ENCODE peak calls at places on chromosomes 5 and 9, in seven cellular contexts. H, D, V, O, M, G and I are unnamed samples.

GRCh38 chr5:168697034-168697720 is 118.0 kb upstream of the PANK3 start:
- DNase-seq in H (no peak), D (no peak), V (no peak), O (no peak), M (no peak), G (no peak), I (no peak)

GRCh38 chr5:94802450-94802849 is 184.0 kb downstream of the SLF1 start:
- DNase-seq in H (no peak), D (no peak), V (no peak), O (no peak), M (peak), G (no peak), I (no peak)

GRCh38 chr5:9423611-9424010 is 122.3 kb downstream of the SEMA5A start:
- DNase-seq in H (no peak), D (no peak), V (no peak), O (no peak), M (no peak), G (no peak), I (no peak)

GRCh38 chr9:125772740-125773139 is 25.6 kb downstream of the PBX3 start:
- DNase-seq in H (no peak), D (no peak), V (no peak), O (no peak), M (no peak), G (no peak), I (no peak)

GRCh38 chr9:98214811-98215210 is 22.4 kb upstream of the CORO2A start:
- DNase-seq in H (no peak), D (peak), V (no peak), O (no peak), M (no peak), G (no peak), I (no peak)

GRCh38 chr5:16064135-16064893 is 115.3 kb downstream of the MARCHF11 start:
- DNase-seq in H (no peak), D (no peak), V (no peak), O (no peak), M (no peak), G (no peak), I (no peak)

GRCh38 chr9:33130501-33130900 is 36.6 kb downstream of the B4GALT1 start:
- DNase-seq in H (no peak), D (no peak), V (no peak), O (no peak), M (peak), G (no peak), I (no peak)

GRCh38 chr9:91223000-91223399 is 138.7 kb downstream of the AUH start:
- DNase-seq in H (no peak), D (no peak), V (no peak), O (no peak), M (no peak), G (no peak), I (no peak)

GRCh38 chr5:14750712-14751111 is 86.2 kb downstream of the OTULIN start:
- DNase-seq in H (no peak), D (no peak), V (no peak), O (no peak), M (no peak), G (no peak), I (no peak)

GRCh38 chr5:149677721-149678120 is 52.4 kb upstream of the PPARGC1B start:
- DNase-seq in H (no peak), D (no peak), V (no peak), O (no peak), M (no peak), G (no peak), I (peak)

GRCh38 chr5:67350185-67350584 is 153.6 kb upstream of the CD180 start:
- DNase-seq in H (no peak), D (no peak), V (no peak), O (no peak), M (peak), G (no peak), I (no peak)

GRCh38 chr5:10452768-10453331 is 11.2 kb downstream of the ROPN1L start:
- DNase-seq in H (no peak), D (no peak), V (peak), O (no peak), M (peak), G (no peak), I (no peak)

GRCh38 chr5:142235050-142235797 is 89.6 kb downstream of the SPRY4 start:
- DNase-seq in H (no peak), D (no peak), V (no peak), O (no peak), M (no peak), G (no peak), I (no peak)

GRCh38 chr5:11504794-11505193 is 399.5 kb downstream of the CTNND2 start:
- DNase-seq in H (no peak), D (no peak), V (no peak), O (no peak), M (no peak), G (no peak), I (no peak)

GRCh38 chr9:99966720-99967119 is 60.3 kb downstream of the STX17 start:
- DNase-seq in H (no peak), D (no peak), V (no peak), O (no peak), M (no peak), G (no peak), I (no peak)

GRCh38 chr9:106130374-106130773 is 436.0 kb downstream of the TMEM38B start:
- DNase-seq in H (no peak), D (no peak), V (no peak), O (no peak), M (no peak), G (no peak), I (no peak)